ENCODE peak calls at places on chromosomes 1 and 21, in four cellular contexts. One of them, this sample, is unnamed. For H3K9me3, the result is how much of the 10 kb centered on the place peaks cover.

GRCh38 chr1:50326026-50326425 is 97.2 kb downstream of the DMRTA2 start:
- DNase-seq in heart left ventricle: no peak
- DNase-seq in CD4-positive, CD25-positive, alpha-beta regulatory T cell: no peak
- DNase-seq in neural progenitor cell: no peak
- DNase-seq in this sample: no peak

GRCh38 chr1:160924791-160925651 is 29.6 kb downstream of the ITLN2 start:
- DNase-seq in heart left ventricle: no peak
- DNase-seq in CD4-positive, CD25-positive, alpha-beta regulatory T cell: no peak
- DNase-seq in neural progenitor cell: no peak
- DNase-seq in this sample: no peak

GRCh38 chr21:35428927-35429326 is 379.8 kb upstream of the RUNX1 start:
- DNase-seq in heart left ventricle: no peak
- DNase-seq in CD4-positive, CD25-positive, alpha-beta regulatory T cell: no peak
- DNase-seq in neural progenitor cell: no peak
- DNase-seq in this sample: no peak

GRCh38 chr1:9868244-9868590 is 41.9 kb downstream of the CTNNBIP1 start:
- DNase-seq in heart left ventricle: peak
- DNase-seq in CD4-positive, CD25-positive, alpha-beta regulatory T cell: no peak
- DNase-seq in neural progenitor cell: no peak
- DNase-seq in this sample: no peak

GRCh38 chr1:233480198-233480597 is 133.7 kb upstream of the KCNK1 start:
- DNase-seq in heart left ventricle: no peak
- DNase-seq in CD4-positive, CD25-positive, alpha-beta regulatory T cell: no peak
- DNase-seq in neural progenitor cell: no peak
- DNase-seq in this sample: no peak

GRCh38 chr1:51784997-51785421 is 93.5 kb downstream of the NRDC start:
- DNase-seq in heart left ventricle: no peak
- DNase-seq in CD4-positive, CD25-positive, alpha-beta regulatory T cell: no peak
- DNase-seq in neural progenitor cell: no peak
- DNase-seq in this sample: no peak

GRCh38 chr21:33789697-33790096 is 125.9 kb downstream of the ATP5PO start:
- DNase-seq in heart left ventricle: no peak
- DNase-seq in CD4-positive, CD25-positive, alpha-beta regulatory T cell: no peak
- DNase-seq in neural progenitor cell: no peak
- DNase-seq in this sample: peak

GRCh38 chr1:215146252-215146975 is 63.9 kb downstream of the KCNK2 start:
- DNase-seq in heart left ventricle: no peak
- DNase-seq in CD4-positive, CD25-positive, alpha-beta regulatory T cell: no peak
- DNase-seq in neural progenitor cell: peak
- DNase-seq in this sample: peak

GRCh38 chr1:89701746-89702241 is 68.9 kb downstream of the LRRC8C start:
- DNase-seq in heart left ventricle: no peak
- DNase-seq in CD4-positive, CD25-positive, alpha-beta regulatory T cell: no peak
- DNase-seq in neural progenitor cell: no peak
- DNase-seq in this sample: no peak

GRCh38 chr1:170230323-170230722 is 84.6 kb downstream of the NTMT2 start:
- DNase-seq in heart left ventricle: no peak
- DNase-seq in CD4-positive, CD25-positive, alpha-beta regulatory T cell: no peak
- DNase-seq in neural progenitor cell: no peak
- DNase-seq in this sample: no peak

GRCh38 chr21:36791695-36792451 is 93.0 kb downstream of the SIM2 start:
- DNase-seq in heart left ventricle: peak
- DNase-seq in CD4-positive, CD25-positive, alpha-beta regulatory T cell: no peak
- DNase-seq in neural progenitor cell: peak
- DNase-seq in this sample: no peak

GRCh38 chr1:13700521-13701273 is 709 bp downstream of the PRDM2 start:
- DNase-seq in heart left ventricle: peak
- DNase-seq in CD4-positive, CD25-positive, alpha-beta regulatory T cell: peak
- DNase-seq in neural progenitor cell: peak
- DNase-seq in this sample: peak
- H3K4me3 ChIP-seq in heart left ventricle: peak
- H3K4me3 ChIP-seq in CD4-positive, CD25-positive, alpha-beta regulatory T cell: peak
- H3K4me3 ChIP-seq in neural progenitor cell: peak
- H3K4me3 ChIP-seq in this sample: peak

GRCh38 chr1:248013229-248013710 is at the start of gene OR2L5:
- DNase-seq in heart left ventricle: no peak
- DNase-seq in CD4-positive, CD25-positive, alpha-beta regulatory T cell: no peak
- DNase-seq in neural progenitor cell: no peak
- DNase-seq in this sample: no peak

DNA sequence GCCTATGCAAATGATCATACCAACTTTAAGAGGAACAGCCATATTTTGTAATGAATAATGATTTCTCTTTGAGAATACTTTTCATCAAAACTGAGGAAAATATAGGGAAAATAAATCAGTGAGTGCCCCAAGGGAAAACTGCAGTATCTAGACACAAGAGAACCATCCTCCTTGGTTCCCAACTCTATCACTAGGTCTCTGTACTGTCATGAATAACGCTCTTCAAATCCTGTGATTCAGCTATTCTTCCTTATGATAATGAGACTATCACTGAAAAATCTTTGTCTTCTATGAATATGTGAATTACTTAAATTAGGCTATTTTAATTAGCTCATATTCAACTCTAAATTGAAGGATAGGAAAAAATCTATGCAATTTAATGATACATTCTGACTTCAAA is 2.3 kb downstream of the OR2L5 start:
- DNase-seq in heart left ventricle: no peak
- DNase-seq in CD4-positive, CD25-positive, alpha-beta regulatory T cell: no peak
- DNase-seq in neural progenitor cell: no peak
- DNase-seq in this sample: no peak
- H3K9me3 ChIP-seq in heart left ventricle: under half
- H3K9me3 ChIP-seq in CD4-positive, CD25-positive, alpha-beta regulatory T cell: under half
- H3K9me3 ChIP-seq in neural progenitor cell: under half
- H3K9me3 ChIP-seq in this sample: under half

GRCh38 chr1:19484793-19485361 is 462 bp downstream of the CAPZB start:
- DNase-seq in heart left ventricle: no peak
- DNase-seq in CD4-positive, CD25-positive, alpha-beta regulatory T cell: no peak
- DNase-seq in neural progenitor cell: peak
- DNase-seq in this sample: peak

GRCh38 chr1:19483691-19484090 is 1.6 kb downstream of the CAPZB start:
- DNase-seq in heart left ventricle: no peak
- DNase-seq in CD4-positive, CD25-positive, alpha-beta regulatory T cell: no peak
- DNase-seq in neural progenitor cell: no peak
- DNase-seq in this sample: no peak

GRCh38 chr1:19481826-19482398 is 3.4 kb downstream of the CAPZB start:
- DNase-seq in heart left ventricle: no peak
- DNase-seq in CD4-positive, CD25-positive, alpha-beta regulatory T cell: no peak
- DNase-seq in neural progenitor cell: no peak
- DNase-seq in this sample: no peak

GRCh38 chr1:19484338-19484792 is 974 bp downstream of the CAPZB start:
- DNase-seq in heart left ventricle: no peak
- DNase-seq in CD4-positive, CD25-positive, alpha-beta regulatory T cell: peak
- DNase-seq in neural progenitor cell: peak
- DNase-seq in this sample: peak

GRCh38 chr1:19483261-19483660 is 2.1 kb downstream of the CAPZB start:
- DNase-seq in heart left ventricle: no peak
- DNase-seq in CD4-positive, CD25-positive, alpha-beta regulatory T cell: peak
- DNase-seq in neural progenitor cell: no peak
- DNase-seq in this sample: no peak
- H3K4me3 ChIP-seq in heart left ventricle: no peak
- H3K4me3 ChIP-seq in CD4-positive, CD25-positive, alpha-beta regulatory T cell: peak
- H3K4me3 ChIP-seq in neural progenitor cell: peak
- H3K4me3 ChIP-seq in this sample: peak

GRCh38 chr1:40475268-40475667 is 1.8 kb upstream of the ZFP69 start:
- DNase-seq in heart left ventricle: no peak
- DNase-seq in CD4-positive, CD25-positive, alpha-beta regulatory T cell: no peak
- DNase-seq in neural progenitor cell: no peak
- DNase-seq in this sample: no peak

GRCh38 chr1:40469327-40469726 is 7.8 kb upstream of the ZFP69 start:
- DNase-seq in heart left ventricle: no peak
- DNase-seq in CD4-positive, CD25-positive, alpha-beta regulatory T cell: no peak
- DNase-seq in neural progenitor cell: no peak
- DNase-seq in this sample: no peak
- H3K9me3 ChIP-seq in heart left ventricle: half or more
- H3K9me3 ChIP-seq in CD4-positive, CD25-positive, alpha-beta regulatory T cell: half or more
- H3K9me3 ChIP-seq in neural progenitor cell: under half
- H3K9me3 ChIP-seq in this sample: half or more

DNA sequence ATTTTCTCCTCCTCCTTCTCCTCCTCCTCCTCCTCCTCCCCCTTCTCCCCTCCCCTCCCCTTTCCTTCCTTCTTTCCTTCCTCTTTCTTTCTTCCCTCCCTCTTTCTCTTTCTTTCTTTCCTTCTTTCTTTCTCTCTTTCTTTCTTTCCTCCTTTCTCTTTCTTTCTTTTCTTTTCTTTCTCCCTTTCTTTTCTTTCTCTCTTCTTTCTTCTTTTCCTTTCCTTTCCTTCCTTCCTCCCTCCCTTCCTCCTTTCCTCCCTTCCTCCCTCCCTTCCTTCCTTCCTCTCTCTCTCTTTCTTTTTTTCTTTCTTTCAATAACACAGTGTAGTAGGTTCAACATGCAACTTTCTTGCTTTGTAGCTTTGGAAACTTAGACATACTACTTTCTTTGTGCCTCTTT is 46.3 kb upstream of the ADGRL2 start:
- DNase-seq in heart left ventricle: no peak
- DNase-seq in CD4-positive, CD25-positive, alpha-beta regulatory T cell: no peak
- DNase-seq in neural progenitor cell: no peak
- DNase-seq in this sample: no peak
- H3K4me3 ChIP-seq in heart left ventricle: no peak
- H3K4me3 ChIP-seq in CD4-positive, CD25-positive, alpha-beta regulatory T cell: no peak
- H3K4me3 ChIP-seq in neural progenitor cell: no peak
- H3K4me3 ChIP-seq in this sample: no peak

GRCh38 chr1:49200738-49201137 is 424.0 kb upstream of the BEND5 start:
- DNase-seq in heart left ventricle: no peak
- DNase-seq in CD4-positive, CD25-positive, alpha-beta regulatory T cell: no peak
- DNase-seq in neural progenitor cell: no peak
- DNase-seq in this sample: no peak
- H3K9me3 ChIP-seq in heart left ventricle: under half
- H3K9me3 ChIP-seq in CD4-positive, CD25-positive, alpha-beta regulatory T cell: under half
- H3K9me3 ChIP-seq in neural progenitor cell: under half
- H3K9me3 ChIP-seq in this sample: under half

GRCh38 chr1:44808938-44809917 is 905 bp downstream of the BTBD19 start:
- DNase-seq in heart left ventricle: peak
- DNase-seq in CD4-positive, CD25-positive, alpha-beta regulatory T cell: peak
- DNase-seq in neural progenitor cell: no peak
- DNase-seq in this sample: peak

GRCh38 chr1:44810101-44810761 is 1.9 kb downstream of the BTBD19 start:
- DNase-seq in heart left ventricle: peak
- DNase-seq in CD4-positive, CD25-positive, alpha-beta regulatory T cell: peak
- DNase-seq in neural progenitor cell: no peak
- DNase-seq in this sample: peak

GRCh38 chr1:44812822-44813543 is 4.7 kb downstream of the BTBD19 start:
- DNase-seq in heart left ventricle: no peak
- DNase-seq in CD4-positive, CD25-positive, alpha-beta regulatory T cell: no peak
- DNase-seq in neural progenitor cell: no peak
- DNase-seq in this sample: no peak

GRCh38 chr1:44811714-44812151 is 3.4 kb downstream of the BTBD19 start:
- DNase-seq in heart left ventricle: peak
- DNase-seq in CD4-positive, CD25-positive, alpha-beta regulatory T cell: no peak
- DNase-seq in neural progenitor cell: no peak
- DNase-seq in this sample: peak

DNA sequence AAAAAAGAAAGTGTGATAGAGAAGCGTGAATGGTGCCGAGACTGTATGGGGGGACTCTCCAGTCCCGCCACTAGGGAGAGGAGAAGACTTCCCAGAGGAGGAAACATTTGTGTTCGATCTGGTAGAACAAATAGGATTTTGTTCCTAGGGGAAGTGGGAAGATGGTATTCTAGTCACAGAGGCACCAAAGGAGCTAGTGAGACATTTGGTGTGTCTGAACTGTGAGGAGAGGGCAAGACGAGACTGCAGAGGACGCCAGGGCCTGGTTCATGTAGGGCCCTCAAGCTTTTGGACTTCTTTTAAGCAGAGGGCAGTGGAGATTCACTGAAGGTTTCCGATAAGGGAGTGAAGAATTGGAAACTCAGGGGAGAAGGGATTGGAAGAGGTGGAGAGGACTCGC is 2.9 kb downstream of the BTBD19 start:
- DNase-seq in heart left ventricle: no peak
- DNase-seq in CD4-positive, CD25-positive, alpha-beta regulatory T cell: no peak
- DNase-seq in neural progenitor cell: peak
- DNase-seq in this sample: no peak
- H3K4me3 ChIP-seq in heart left ventricle: no peak
- H3K4me3 ChIP-seq in CD4-positive, CD25-positive, alpha-beta regulatory T cell: no peak
- H3K4me3 ChIP-seq in neural progenitor cell: no peak
- H3K4me3 ChIP-seq in this sample: peak

This sample was measured in adipocyte.